ENCODE peak calls at places on chromosome 11, in six cellular contexts. One of them, this sample, is unnamed.

GRCh38 chr11:34926101-34926830 is 9.8 kb downstream of the PDHX start:
- DNase-seq in amniotic stem cell: peak
- DNase-seq in hippocampal formation: peak
- DNase-seq in midbrain: peak
- DNase-seq in PC-9: peak
- DNase-seq in cardiac muscle cell: peak
- DNase-seq in this sample: peak

GRCh38 chr11:4191031-4191571 is 96.5 kb downstream of the RRM1 start:
- DNase-seq in hippocampal formation: peak
- DNase-seq in amniotic stem cell: no peak
- DNase-seq in PC-9: no peak
- DNase-seq in cardiac muscle cell: no peak
- DNase-seq in midbrain: peak
- DNase-seq in this sample: peak

GRCh38 chr11:96185220-96185768 is 157.7 kb downstream of the MAML2 start:
- DNase-seq in PC-9: no peak
- DNase-seq in cardiac muscle cell: no peak
- DNase-seq in hippocampal formation: no peak
- DNase-seq in amniotic stem cell: no peak
- DNase-seq in midbrain: no peak
- DNase-seq in this sample: no peak

GRCh38 chr11:70111269-70112016 is 33.3 kb downstream of the ANO1 start:
- DNase-seq in cardiac muscle cell: peak
- DNase-seq in amniotic stem cell: peak
- DNase-seq in hippocampal formation: no peak
- DNase-seq in PC-9: peak
- DNase-seq in midbrain: no peak
- DNase-seq in this sample: no peak

GRCh38 chr11:47534707-47535251 is 18.2 kb downstream of the CELF1 start:
- DNase-seq in hippocampal formation: no peak
- DNase-seq in PC-9: no peak
- DNase-seq in cardiac muscle cell: no peak
- DNase-seq in midbrain: no peak
- DNase-seq in amniotic stem cell: no peak
- DNase-seq in this sample: no peak

GRCh38 chr11:11985016-11985715 is 23.3 kb downstream of the DKK3 start:
- DNase-seq in PC-9: no peak
- DNase-seq in midbrain: no peak
- DNase-seq in amniotic stem cell: no peak
- DNase-seq in hippocampal formation: no peak
- DNase-seq in cardiac muscle cell: peak
- DNase-seq in this sample: no peak

GRCh38 chr11:74371269-74372039 is 26.8 kb downstream of the PGM2L1 start:
- DNase-seq in hippocampal formation: no peak
- DNase-seq in PC-9: peak
- DNase-seq in cardiac muscle cell: peak
- DNase-seq in amniotic stem cell: no peak
- DNase-seq in midbrain: no peak
- DNase-seq in this sample: no peak

GRCh38 chr11:83831929-83832328 is 545.8 kb upstream of the CCDC90B start:
- DNase-seq in amniotic stem cell: no peak
- DNase-seq in PC-9: no peak
- DNase-seq in hippocampal formation: no peak
- DNase-seq in cardiac muscle cell: no peak
- DNase-seq in midbrain: no peak
- DNase-seq in this sample: no peak

GRCh38 chr11:7281083-7281482 is 29.4 kb downstream of the SYT9 start:
- DNase-seq in amniotic stem cell: no peak
- DNase-seq in midbrain: no peak
- DNase-seq in cardiac muscle cell: no peak
- DNase-seq in hippocampal formation: no peak
- DNase-seq in PC-9: no peak
- DNase-seq in this sample: no peak

GRCh38 chr11:67548555-67549110 is 25.4 kb upstream of the CABP2 start:
- DNase-seq in cardiac muscle cell: no peak
- DNase-seq in midbrain: no peak
- DNase-seq in hippocampal formation: no peak
- DNase-seq in amniotic stem cell: no peak
- DNase-seq in PC-9: no peak
- DNase-seq in this sample: no peak

GRCh38 chr11:20068691-20069090 is 91.6 kb downstream of the DBX1 start:
- DNase-seq in cardiac muscle cell: no peak
- DNase-seq in midbrain: no peak
- DNase-seq in PC-9: no peak
- DNase-seq in amniotic stem cell: no peak
- DNase-seq in hippocampal formation: no peak
- DNase-seq in this sample: peak

GRCh38 chr11:33257160-33257896 is at the start of gene HIPK3:
- DNase-seq in cardiac muscle cell: peak
- DNase-seq in PC-9: peak
- DNase-seq in midbrain: peak
- DNase-seq in hippocampal formation: peak
- DNase-seq in amniotic stem cell: peak
- DNase-seq in this sample: peak

GRCh38 chr11:126147268-126148111 is 64.0 kb downstream of the RPUSD4 start:
- DNase-seq in cardiac muscle cell: no peak
- DNase-seq in hippocampal formation: no peak
- DNase-seq in amniotic stem cell: no peak
- DNase-seq in midbrain: no peak
- DNase-seq in PC-9: no peak
- DNase-seq in this sample: no peak

GRCh38 chr11:64447717-64448598 is 89.0 kb downstream of the RPS6KA4 start:
- DNase-seq in PC-9: no peak
- DNase-seq in hippocampal formation: peak
- DNase-seq in cardiac muscle cell: peak
- DNase-seq in amniotic stem cell: no peak
- DNase-seq in midbrain: peak
- DNase-seq in this sample: peak

GRCh38 chr11:34317666-34318065 is 40.1 kb downstream of the ABTB2 start:
- DNase-seq in cardiac muscle cell: no peak
- DNase-seq in midbrain: no peak
- DNase-seq in PC-9: no peak
- DNase-seq in amniotic stem cell: no peak
- DNase-seq in hippocampal formation: no peak
- DNase-seq in this sample: no peak

GRCh38 chr11:71946144-71946571 is 17.3 kb downstream of the RNF121 start:
- DNase-seq in hippocampal formation: no peak
- DNase-seq in midbrain: no peak
- DNase-seq in PC-9: no peak
- DNase-seq in cardiac muscle cell: peak
- DNase-seq in amniotic stem cell: peak
- DNase-seq in this sample: no peak

GRCh38 chr11:118622376-118623290 is 15.2 kb downstream of the PHLDB1 start:
- DNase-seq in amniotic stem cell: peak
- DNase-seq in cardiac muscle cell: peak
- DNase-seq in midbrain: peak
- DNase-seq in hippocampal formation: peak
- DNase-seq in PC-9: peak
- DNase-seq in this sample: peak

GRCh38 chr11:68212421-68213134 is 518 bp downstream of the KMT5B start:
- DNase-seq in midbrain: peak
- DNase-seq in PC-9: peak
- DNase-seq in hippocampal formation: peak
- DNase-seq in cardiac muscle cell: peak
- DNase-seq in amniotic stem cell: peak
- DNase-seq in this sample: peak

GRCh38 chr11:106231591-106231990 is 154.1 kb downstream of the AASDHPPT start:
- DNase-seq in PC-9: peak
- DNase-seq in cardiac muscle cell: peak
- DNase-seq in amniotic stem cell: no peak
- DNase-seq in hippocampal formation: no peak
- DNase-seq in midbrain: no peak
- DNase-seq in this sample: no peak

GRCh38 chr11:74327076-74327475 is 15.6 kb upstream of the P4HA3 start:
- DNase-seq in amniotic stem cell: no peak
- DNase-seq in cardiac muscle cell: no peak
- DNase-seq in midbrain: no peak
- DNase-seq in hippocampal formation: no peak
- DNase-seq in PC-9: no peak
- DNase-seq in this sample: no peak

GRCh38 chr11:17515443-17516176 is 28.6 kb downstream of the USH1C start:
- DNase-seq in cardiac muscle cell: no peak
- DNase-seq in hippocampal formation: no peak
- DNase-seq in PC-9: no peak
- DNase-seq in midbrain: no peak
- DNase-seq in amniotic stem cell: no peak
- DNase-seq in this sample: no peak

GRCh38 chr11:2265854-2266585 is 4.4 kb downstream of the ASCL2 start:
- DNase-seq in amniotic stem cell: no peak
- DNase-seq in midbrain: no peak
- DNase-seq in hippocampal formation: no peak
- DNase-seq in PC-9: no peak
- DNase-seq in cardiac muscle cell: no peak
- DNase-seq in this sample: no peak

GRCh38 chr11:65719887-65720236 is 736 bp downstream of the RNASEH2C start:
- DNase-seq in cardiac muscle cell: peak
- DNase-seq in PC-9: no peak
- DNase-seq in midbrain: no peak
- DNase-seq in hippocampal formation: no peak
- DNase-seq in amniotic stem cell: no peak
- DNase-seq in this sample: no peak

GRCh38 chr11:114197799-114198500 is 98.2 kb upstream of the NNMT start:
- DNase-seq in cardiac muscle cell: peak
- DNase-seq in hippocampal formation: peak
- DNase-seq in amniotic stem cell: no peak
- DNase-seq in PC-9: no peak
- DNase-seq in midbrain: no peak
- DNase-seq in this sample: peak

GRCh38 chr11:66151273-66151672 is 81.2 kb downstream of the PACS1 start:
- DNase-seq in hippocampal formation: no peak
- DNase-seq in PC-9: no peak
- DNase-seq in cardiac muscle cell: peak
- DNase-seq in midbrain: no peak
- DNase-seq in amniotic stem cell: no peak
- DNase-seq in this sample: no peak

This sample was measured in pons.